ENCODE peak calls at places on chromosomes 6 and 20, in eight cellular contexts. One of them, this sample, is unnamed. For H3K9me3, the result is how much of the 10 kb centered on the place peaks cover.

GRCh38 chr20:17680836-17681740 is 954 bp downstream of the RRBP1 start:
- DNase-seq in A673: peak
- DNase-seq in CD4-positive, alpha-beta memory T cell: peak
- DNase-seq in kidney: peak
- DNase-seq in heart right ventricle: peak
- DNase-seq in neural progenitor cell: peak
- DNase-seq in effector memory CD4-positive, alpha-beta T cell: peak
- DNase-seq in CD8-positive, alpha-beta memory T cell: peak
- DNase-seq in this sample: peak

GRCh38 chr6:3287308-3287707 is 28.6 kb downstream of the PSMG4 start:
- DNase-seq in A673: no peak
- DNase-seq in CD4-positive, alpha-beta memory T cell: no peak
- DNase-seq in kidney: peak
- DNase-seq in heart right ventricle: no peak
- DNase-seq in neural progenitor cell: no peak
- DNase-seq in effector memory CD4-positive, alpha-beta T cell: no peak
- DNase-seq in CD8-positive, alpha-beta memory T cell: no peak
- DNase-seq in this sample: no peak

GRCh38 chr6:137894779-137895385 is 27.8 kb downstream of the TNFAIP3 start:
- DNase-seq in A673: no peak
- DNase-seq in CD4-positive, alpha-beta memory T cell: no peak
- DNase-seq in kidney: no peak
- DNase-seq in heart right ventricle: no peak
- DNase-seq in neural progenitor cell: no peak
- DNase-seq in effector memory CD4-positive, alpha-beta T cell: no peak
- DNase-seq in CD8-positive, alpha-beta memory T cell: no peak
- DNase-seq in this sample: no peak

GRCh38 chr20:51388756-51389542 is 153.6 kb downstream of the NFATC2 start:
- DNase-seq in A673: no peak
- DNase-seq in CD4-positive, alpha-beta memory T cell: no peak
- DNase-seq in kidney: no peak
- DNase-seq in heart right ventricle: peak
- DNase-seq in neural progenitor cell: no peak
- DNase-seq in effector memory CD4-positive, alpha-beta T cell: no peak
- DNase-seq in CD8-positive, alpha-beta memory T cell: no peak
- DNase-seq in this sample: no peak

GRCh38 chr20:19911810-19912382 is 105.3 kb upstream of the NAA20 start:
- DNase-seq in A673: no peak
- DNase-seq in CD4-positive, alpha-beta memory T cell: no peak
- DNase-seq in kidney: no peak
- DNase-seq in heart right ventricle: no peak
- DNase-seq in neural progenitor cell: no peak
- DNase-seq in effector memory CD4-positive, alpha-beta T cell: no peak
- DNase-seq in CD8-positive, alpha-beta memory T cell: no peak
- DNase-seq in this sample: no peak

GRCh38 chr6:152273002-152273401 is 364.2 kb downstream of the SYNE1 start:
- DNase-seq in A673: no peak
- DNase-seq in CD4-positive, alpha-beta memory T cell: no peak
- DNase-seq in kidney: no peak
- DNase-seq in heart right ventricle: no peak
- DNase-seq in neural progenitor cell: no peak
- DNase-seq in effector memory CD4-positive, alpha-beta T cell: no peak
- DNase-seq in CD8-positive, alpha-beta memory T cell: no peak
- DNase-seq in this sample: no peak

GRCh38 chr6:7448232-7448631 is 58.6 kb downstream of the RIOK1 start:
- DNase-seq in A673: no peak
- DNase-seq in CD4-positive, alpha-beta memory T cell: no peak
- DNase-seq in kidney: no peak
- DNase-seq in heart right ventricle: no peak
- DNase-seq in neural progenitor cell: no peak
- DNase-seq in effector memory CD4-positive, alpha-beta T cell: no peak
- DNase-seq in CD8-positive, alpha-beta memory T cell: no peak
- DNase-seq in this sample: no peak

GRCh38 chr6:15337584-15337981 is 91.7 kb downstream of the JARID2 start:
- DNase-seq in A673: no peak
- DNase-seq in CD4-positive, alpha-beta memory T cell: no peak
- DNase-seq in kidney: no peak
- DNase-seq in heart right ventricle: no peak
- DNase-seq in neural progenitor cell: peak
- DNase-seq in effector memory CD4-positive, alpha-beta T cell: no peak
- DNase-seq in CD8-positive, alpha-beta memory T cell: no peak
- DNase-seq in this sample: no peak

GRCh38 chr6:74199146-74199680 is 503.2 kb downstream of the CD109 start:
- DNase-seq in A673: no peak
- DNase-seq in CD4-positive, alpha-beta memory T cell: no peak
- DNase-seq in kidney: no peak
- DNase-seq in heart right ventricle: no peak
- DNase-seq in neural progenitor cell: no peak
- DNase-seq in effector memory CD4-positive, alpha-beta T cell: no peak
- DNase-seq in CD8-positive, alpha-beta memory T cell: no peak
- DNase-seq in this sample: no peak

GRCh38 chr6:122494665-122495272 is 23.2 kb upstream of the SERINC1 start:
- DNase-seq in A673: no peak
- DNase-seq in CD4-positive, alpha-beta memory T cell: no peak
- DNase-seq in kidney: no peak
- DNase-seq in heart right ventricle: no peak
- DNase-seq in neural progenitor cell: no peak
- DNase-seq in effector memory CD4-positive, alpha-beta T cell: no peak
- DNase-seq in CD8-positive, alpha-beta memory T cell: no peak
- DNase-seq in this sample: no peak

GRCh38 chr6:378958-379366 is 12.6 kb upstream of the IRF4 start:
- DNase-seq in A673: no peak
- DNase-seq in CD4-positive, alpha-beta memory T cell: no peak
- DNase-seq in kidney: no peak
- DNase-seq in heart right ventricle: no peak
- DNase-seq in neural progenitor cell: no peak
- DNase-seq in effector memory CD4-positive, alpha-beta T cell: no peak
- DNase-seq in CD8-positive, alpha-beta memory T cell: no peak
- DNase-seq in this sample: no peak
- H3K9me3 ChIP-seq in A673: under half
- H3K9me3 ChIP-seq in CD4-positive, alpha-beta memory T cell: under half
- H3K9me3 ChIP-seq in kidney: under half
- H3K9me3 ChIP-seq in heart right ventricle: under half
- H3K9me3 ChIP-seq in neural progenitor cell: under half
- H3K9me3 ChIP-seq in effector memory CD4-positive, alpha-beta T cell: under half
- H3K9me3 ChIP-seq in CD8-positive, alpha-beta memory T cell: under half
- H3K9me3 ChIP-seq in this sample: under half

GRCh38 chr6:345747-346388 is 45.7 kb upstream of the IRF4 start:
- DNase-seq in A673: no peak
- DNase-seq in CD4-positive, alpha-beta memory T cell: no peak
- DNase-seq in kidney: peak
- DNase-seq in heart right ventricle: no peak
- DNase-seq in neural progenitor cell: no peak
- DNase-seq in effector memory CD4-positive, alpha-beta T cell: no peak
- DNase-seq in CD8-positive, alpha-beta memory T cell: no peak
- DNase-seq in this sample: no peak

GRCh38 chr6:347232-347631 is 44.3 kb upstream of the IRF4 start:
- DNase-seq in A673: no peak
- DNase-seq in CD4-positive, alpha-beta memory T cell: no peak
- DNase-seq in kidney: peak
- DNase-seq in heart right ventricle: no peak
- DNase-seq in neural progenitor cell: no peak
- DNase-seq in effector memory CD4-positive, alpha-beta T cell: no peak
- DNase-seq in CD8-positive, alpha-beta memory T cell: no peak
- DNase-seq in this sample: no peak

GRCh38 chr6:344816-345340 is 46.7 kb upstream of the IRF4 start:
- DNase-seq in A673: no peak
- DNase-seq in CD4-positive, alpha-beta memory T cell: no peak
- DNase-seq in kidney: peak
- DNase-seq in heart right ventricle: no peak
- DNase-seq in neural progenitor cell: no peak
- DNase-seq in effector memory CD4-positive, alpha-beta T cell: no peak
- DNase-seq in CD8-positive, alpha-beta memory T cell: no peak
- DNase-seq in this sample: no peak

GRCh38 chr6:347951-348859 is 43.3 kb upstream of the IRF4 start:
- DNase-seq in A673: no peak
- DNase-seq in CD4-positive, alpha-beta memory T cell: no peak
- DNase-seq in kidney: peak
- DNase-seq in heart right ventricle: no peak
- DNase-seq in neural progenitor cell: no peak
- DNase-seq in effector memory CD4-positive, alpha-beta T cell: no peak
- DNase-seq in CD8-positive, alpha-beta memory T cell: no peak
- DNase-seq in this sample: no peak

GRCh38 chr6:346389-347030 is 45.0 kb upstream of the IRF4 start:
- DNase-seq in A673: peak
- DNase-seq in CD4-positive, alpha-beta memory T cell: no peak
- DNase-seq in kidney: peak
- DNase-seq in heart right ventricle: no peak
- DNase-seq in neural progenitor cell: no peak
- DNase-seq in effector memory CD4-positive, alpha-beta T cell: no peak
- DNase-seq in CD8-positive, alpha-beta memory T cell: no peak
- DNase-seq in this sample: no peak
- H3K9me3 ChIP-seq in A673: under half
- H3K9me3 ChIP-seq in CD4-positive, alpha-beta memory T cell: under half
- H3K9me3 ChIP-seq in kidney: under half
- H3K9me3 ChIP-seq in heart right ventricle: under half
- H3K9me3 ChIP-seq in neural progenitor cell: under half
- H3K9me3 ChIP-seq in effector memory CD4-positive, alpha-beta T cell: under half
- H3K9me3 ChIP-seq in CD8-positive, alpha-beta memory T cell: under half
- H3K9me3 ChIP-seq in this sample: under half

GRCh38 chr6:124677874-124678273 is 284.4 kb upstream of the RNF217 start:
- DNase-seq in A673: no peak
- DNase-seq in CD4-positive, alpha-beta memory T cell: no peak
- DNase-seq in kidney: no peak
- DNase-seq in heart right ventricle: no peak
- DNase-seq in neural progenitor cell: no peak
- DNase-seq in effector memory CD4-positive, alpha-beta T cell: no peak
- DNase-seq in CD8-positive, alpha-beta memory T cell: no peak
- DNase-seq in this sample: no peak
- H3K9me3 ChIP-seq in A673: under half
- H3K9me3 ChIP-seq in CD4-positive, alpha-beta memory T cell: under half
- H3K9me3 ChIP-seq in kidney: under half
- H3K9me3 ChIP-seq in heart right ventricle: under half
- H3K9me3 ChIP-seq in neural progenitor cell: under half
- H3K9me3 ChIP-seq in effector memory CD4-positive, alpha-beta T cell: under half
- H3K9me3 ChIP-seq in CD8-positive, alpha-beta memory T cell: under half
- H3K9me3 ChIP-seq in this sample: under half

GRCh38 chr20:10960416-10960815 is 286.6 kb upstream of the JAG1 start:
- DNase-seq in A673: no peak
- DNase-seq in CD4-positive, alpha-beta memory T cell: no peak
- DNase-seq in kidney: no peak
- DNase-seq in heart right ventricle: no peak
- DNase-seq in neural progenitor cell: no peak
- DNase-seq in effector memory CD4-positive, alpha-beta T cell: no peak
- DNase-seq in CD8-positive, alpha-beta memory T cell: no peak
- DNase-seq in this sample: no peak

GRCh38 chr20:10965936-10966470 is 292.2 kb upstream of the JAG1 start:
- DNase-seq in A673: no peak
- DNase-seq in CD4-positive, alpha-beta memory T cell: no peak
- DNase-seq in kidney: no peak
- DNase-seq in heart right ventricle: no peak
- DNase-seq in neural progenitor cell: no peak
- DNase-seq in effector memory CD4-positive, alpha-beta T cell: no peak
- DNase-seq in CD8-positive, alpha-beta memory T cell: no peak
- DNase-seq in this sample: no peak

GRCh38 chr20:10961651-10962288 is 288.0 kb upstream of the JAG1 start:
- DNase-seq in A673: no peak
- DNase-seq in CD4-positive, alpha-beta memory T cell: no peak
- DNase-seq in kidney: no peak
- DNase-seq in heart right ventricle: no peak
- DNase-seq in neural progenitor cell: no peak
- DNase-seq in effector memory CD4-positive, alpha-beta T cell: no peak
- DNase-seq in CD8-positive, alpha-beta memory T cell: no peak
- DNase-seq in this sample: no peak

GRCh38 chr20:10963717-10964266 is 290.0 kb upstream of the JAG1 start:
- DNase-seq in A673: no peak
- DNase-seq in CD4-positive, alpha-beta memory T cell: no peak
- DNase-seq in kidney: no peak
- DNase-seq in heart right ventricle: peak
- DNase-seq in neural progenitor cell: no peak
- DNase-seq in effector memory CD4-positive, alpha-beta T cell: no peak
- DNase-seq in CD8-positive, alpha-beta memory T cell: no peak
- DNase-seq in this sample: no peak

GRCh38 chr20:10962937-10963336 is 289.1 kb upstream of the JAG1 start:
- DNase-seq in A673: no peak
- DNase-seq in CD4-positive, alpha-beta memory T cell: no peak
- DNase-seq in kidney: no peak
- DNase-seq in heart right ventricle: no peak
- DNase-seq in neural progenitor cell: no peak
- DNase-seq in effector memory CD4-positive, alpha-beta T cell: no peak
- DNase-seq in CD8-positive, alpha-beta memory T cell: no peak
- DNase-seq in this sample: no peak
- H3K9me3 ChIP-seq in A673: under half
- H3K9me3 ChIP-seq in CD4-positive, alpha-beta memory T cell: under half
- H3K9me3 ChIP-seq in kidney: under half
- H3K9me3 ChIP-seq in heart right ventricle: under half
- H3K9me3 ChIP-seq in neural progenitor cell: under half
- H3K9me3 ChIP-seq in effector memory CD4-positive, alpha-beta T cell: under half
- H3K9me3 ChIP-seq in CD8-positive, alpha-beta memory T cell: under half
- H3K9me3 ChIP-seq in this sample: under half

DNA sequence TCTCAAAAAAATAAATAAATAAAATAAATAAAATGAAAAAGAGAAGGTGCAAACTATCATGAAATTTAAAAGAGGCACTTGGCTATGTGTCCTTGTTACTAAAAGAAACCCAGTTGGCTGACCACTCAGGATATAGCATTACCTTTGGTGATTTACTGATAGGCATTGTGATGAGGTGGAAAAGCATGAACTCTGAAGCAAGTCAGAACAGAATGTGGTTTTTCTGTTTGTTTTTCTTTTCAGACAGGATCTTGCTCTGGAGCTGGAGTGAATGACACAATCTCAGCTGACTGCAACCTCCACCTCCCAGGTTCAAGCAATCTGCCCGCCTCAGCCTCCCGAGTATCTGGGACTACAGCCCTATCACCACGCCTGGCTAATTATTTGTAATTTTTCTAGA is 31.9 kb downstream of the ZNF184 start:
- DNase-seq in A673: no peak
- DNase-seq in CD4-positive, alpha-beta memory T cell: no peak
- DNase-seq in kidney: no peak
- DNase-seq in heart right ventricle: no peak
- DNase-seq in neural progenitor cell: no peak
- DNase-seq in effector memory CD4-positive, alpha-beta T cell: no peak
- DNase-seq in CD8-positive, alpha-beta memory T cell: no peak
- DNase-seq in this sample: no peak
- H3K9me3 ChIP-seq in A673: under half
- H3K9me3 ChIP-seq in CD4-positive, alpha-beta memory T cell: under half
- H3K9me3 ChIP-seq in kidney: under half
- H3K9me3 ChIP-seq in heart right ventricle: under half
- H3K9me3 ChIP-seq in neural progenitor cell: under half
- H3K9me3 ChIP-seq in effector memory CD4-positive, alpha-beta T cell: under half
- H3K9me3 ChIP-seq in CD8-positive, alpha-beta memory T cell: under half
- H3K9me3 ChIP-seq in this sample: under half

GRCh38 chr20:48624315-48625020 is 203.3 kb downstream of the PREX1 start:
- DNase-seq in A673: no peak
- DNase-seq in CD4-positive, alpha-beta memory T cell: no peak
- DNase-seq in kidney: peak
- DNase-seq in heart right ventricle: no peak
- DNase-seq in neural progenitor cell: no peak
- DNase-seq in effector memory CD4-positive, alpha-beta T cell: no peak
- DNase-seq in CD8-positive, alpha-beta memory T cell: no peak
- DNase-seq in this sample: no peak
- H3K9me3 ChIP-seq in A673: under half
- H3K9me3 ChIP-seq in CD4-positive, alpha-beta memory T cell: under half
- H3K9me3 ChIP-seq in kidney: under half
- H3K9me3 ChIP-seq in heart right ventricle: under half
- H3K9me3 ChIP-seq in neural progenitor cell: under half
- H3K9me3 ChIP-seq in effector memory CD4-positive, alpha-beta T cell: under half
- H3K9me3 ChIP-seq in CD8-positive, alpha-beta memory T cell: under half
- H3K9me3 ChIP-seq in this sample: under half

This sample was measured in ascending aorta.